ENCODE peak calls at places on chromosome 2, in ten cellular contexts. One of them, this sample, is unnamed.

GRCh38 chr2:64013053-64013452 is 6.2 kb downstream of the VPS54 start:
- DNase-seq in GM23248: no peak
- DNase-seq in A549: no peak
- DNase-seq in H9: no peak
- DNase-seq in hepatocyte: no peak
- DNase-seq in mammary epithelial cell: no peak
- DNase-seq in IMR-90: no peak
- DNase-seq in fibroblast of lung: no peak
- DNase-seq in mesendoderm: no peak
- DNase-seq in K562: no peak
- DNase-seq in this sample: no peak

GRCh38 chr2:138373993-138374408 is 127.6 kb upstream of the SPOPL start:
- DNase-seq in H9: no peak
- DNase-seq in A549: peak
- DNase-seq in K562: peak
- DNase-seq in mesendoderm: peak
- DNase-seq in mammary epithelial cell: peak
- DNase-seq in GM23248: peak
- DNase-seq in fibroblast of lung: peak
- DNase-seq in IMR-90: peak
- DNase-seq in hepatocyte: peak
- DNase-seq in this sample: no peak

GRCh38 chr2:104004818-104005217 is 849.1 kb upstream of the POU3F3 start:
- DNase-seq in hepatocyte: no peak
- DNase-seq in fibroblast of lung: no peak
- DNase-seq in H9: no peak
- DNase-seq in mammary epithelial cell: no peak
- DNase-seq in K562: no peak
- DNase-seq in mesendoderm: no peak
- DNase-seq in A549: no peak
- DNase-seq in IMR-90: no peak
- DNase-seq in GM23248: no peak
- DNase-seq in this sample: no peak

GRCh38 chr2:168254158-168254935 is 7.0 kb upstream of the STK39 start:
- DNase-seq in H9: no peak
- DNase-seq in mesendoderm: peak
- DNase-seq in A549: no peak
- DNase-seq in K562: no peak
- DNase-seq in hepatocyte: no peak
- DNase-seq in GM23248: peak
- DNase-seq in IMR-90: peak
- DNase-seq in mammary epithelial cell: peak
- DNase-seq in fibroblast of lung: peak
- DNase-seq in this sample: no peak

GRCh38 chr2:36352024-36352398 is 3.6 kb upstream of the CRIM1 start:
- DNase-seq in IMR-90: peak
- DNase-seq in K562: peak
- DNase-seq in fibroblast of lung: peak
- DNase-seq in mesendoderm: peak
- DNase-seq in GM23248: peak
- DNase-seq in A549: no peak
- DNase-seq in hepatocyte: peak
- DNase-seq in mammary epithelial cell: no peak
- DNase-seq in H9: peak
- DNase-seq in this sample: no peak

GRCh38 chr2:84807063-84807485 is 73.8 kb downstream of the TRABD2A start:
- DNase-seq in mammary epithelial cell: peak
- DNase-seq in K562: peak
- DNase-seq in H9: no peak
- DNase-seq in IMR-90: peak
- DNase-seq in hepatocyte: peak
- DNase-seq in fibroblast of lung: peak
- DNase-seq in GM23248: peak
- DNase-seq in mesendoderm: no peak
- DNase-seq in A549: peak
- DNase-seq in this sample: no peak

GRCh38 chr2:161570424-161571050 is 53.7 kb upstream of the SLC4A10 start:
- DNase-seq in mammary epithelial cell: no peak
- DNase-seq in GM23248: peak
- DNase-seq in K562: no peak
- DNase-seq in fibroblast of lung: no peak
- DNase-seq in A549: no peak
- DNase-seq in IMR-90: no peak
- DNase-seq in mesendoderm: peak
- DNase-seq in H9: no peak
- DNase-seq in hepatocyte: no peak
- DNase-seq in this sample: no peak

GRCh38 chr2:186542002-186542401 is 47.9 kb upstream of the ITGAV start:
- DNase-seq in hepatocyte: no peak
- DNase-seq in H9: no peak
- DNase-seq in mesendoderm: peak
- DNase-seq in mammary epithelial cell: peak
- DNase-seq in GM23248: no peak
- DNase-seq in A549: no peak
- DNase-seq in K562: no peak
- DNase-seq in fibroblast of lung: no peak
- DNase-seq in IMR-90: no peak
- DNase-seq in this sample: no peak

GRCh38 chr2:25025229-25025742 is 16.6 kb upstream of the EFR3B start:
- DNase-seq in fibroblast of lung: no peak
- DNase-seq in mesendoderm: no peak
- DNase-seq in H9: no peak
- DNase-seq in K562: no peak
- DNase-seq in mammary epithelial cell: no peak
- DNase-seq in GM23248: no peak
- DNase-seq in IMR-90: no peak
- DNase-seq in A549: no peak
- DNase-seq in hepatocyte: no peak
- DNase-seq in this sample: no peak

GRCh38 chr2:227780981-227781630 is 32.5 kb upstream of the CCL20 start:
- DNase-seq in IMR-90: no peak
- DNase-seq in A549: no peak
- DNase-seq in hepatocyte: peak
- DNase-seq in fibroblast of lung: no peak
- DNase-seq in mesendoderm: no peak
- DNase-seq in mammary epithelial cell: no peak
- DNase-seq in GM23248: no peak
- DNase-seq in H9: no peak
- DNase-seq in K562: no peak
- DNase-seq in this sample: no peak

GRCh38 chr2:50401772-50402653 is 629.9 kb downstream of the NRXN1 start:
- DNase-seq in K562: peak
- DNase-seq in mammary epithelial cell: peak
- DNase-seq in GM23248: peak
- DNase-seq in A549: peak
- DNase-seq in mesendoderm: peak
- DNase-seq in fibroblast of lung: peak
- DNase-seq in H9: peak
- DNase-seq in IMR-90: peak
- DNase-seq in hepatocyte: peak
- DNase-seq in this sample: peak

GRCh38 chr2:195535911-195536522 is 121.0 kb upstream of the SLC39A10 start:
- DNase-seq in mammary epithelial cell: no peak
- DNase-seq in K562: peak
- DNase-seq in A549: no peak
- DNase-seq in IMR-90: no peak
- DNase-seq in mesendoderm: no peak
- DNase-seq in fibroblast of lung: no peak
- DNase-seq in GM23248: no peak
- DNase-seq in hepatocyte: no peak
- DNase-seq in H9: no peak
- DNase-seq in this sample: no peak

GRCh38 chr2:5867045-5867444 is 174.9 kb downstream of the SOX11 start:
- DNase-seq in GM23248: no peak
- DNase-seq in IMR-90: no peak
- DNase-seq in K562: no peak
- DNase-seq in mesendoderm: no peak
- DNase-seq in hepatocyte: no peak
- DNase-seq in fibroblast of lung: no peak
- DNase-seq in H9: no peak
- DNase-seq in A549: no peak
- DNase-seq in mammary epithelial cell: no peak
- DNase-seq in this sample: no peak

GRCh38 chr2:69594341-69594740 is 49.2 kb downstream of the AAK1 start:
- DNase-seq in H9: no peak
- DNase-seq in K562: no peak
- DNase-seq in IMR-90: peak
- DNase-seq in mesendoderm: no peak
- DNase-seq in hepatocyte: no peak
- DNase-seq in A549: no peak
- DNase-seq in GM23248: peak
- DNase-seq in fibroblast of lung: peak
- DNase-seq in mammary epithelial cell: peak
- DNase-seq in this sample: no peak

GRCh38 chr2:11160256-11160655 is 5.0 kb downstream of the SLC66A3 start:
- DNase-seq in hepatocyte: no peak
- DNase-seq in mesendoderm: no peak
- DNase-seq in GM23248: no peak
- DNase-seq in IMR-90: no peak
- DNase-seq in mammary epithelial cell: no peak
- DNase-seq in fibroblast of lung: no peak
- DNase-seq in K562: no peak
- DNase-seq in H9: no peak
- DNase-seq in A549: no peak
- DNase-seq in this sample: no peak
- H3K4me2 ChIP-seq in hepatocyte: no peak
- H3K4me2 ChIP-seq in mesendoderm: no peak
- H3K4me2 ChIP-seq in GM23248: no peak
- H3K4me2 ChIP-seq in IMR-90: no peak
- H3K4me2 ChIP-seq in mammary epithelial cell: no peak
- H3K4me2 ChIP-seq in fibroblast of lung: no peak
- H3K4me2 ChIP-seq in K562: no peak
- H3K4me2 ChIP-seq in H9: no peak
- H3K4me2 ChIP-seq in A549: no peak
- H3K4me2 ChIP-seq in this sample: no peak

GRCh38 chr2:207731138-207731537 is 19.7 kb downstream of the CCNYL1 start:
- DNase-seq in mesendoderm: no peak
- DNase-seq in H9: no peak
- DNase-seq in A549: no peak
- DNase-seq in IMR-90: no peak
- DNase-seq in GM23248: no peak
- DNase-seq in mammary epithelial cell: no peak
- DNase-seq in hepatocyte: no peak
- DNase-seq in fibroblast of lung: no peak
- DNase-seq in K562: no peak
- DNase-seq in this sample: no peak
- H3K4me2 ChIP-seq in mesendoderm: no peak
- H3K4me2 ChIP-seq in H9: no peak
- H3K4me2 ChIP-seq in A549: no peak
- H3K4me2 ChIP-seq in IMR-90: no peak
- H3K4me2 ChIP-seq in GM23248: no peak
- H3K4me2 ChIP-seq in mammary epithelial cell: no peak
- H3K4me2 ChIP-seq in hepatocyte: no peak
- H3K4me2 ChIP-seq in fibroblast of lung: no peak
- H3K4me2 ChIP-seq in K562: no peak
- H3K4me2 ChIP-seq in this sample: no peak

GRCh38 chr2:239245107-239245506 is 155.7 kb downstream of the HDAC4 start:
- DNase-seq in mesendoderm: no peak
- DNase-seq in H9: no peak
- DNase-seq in fibroblast of lung: no peak
- DNase-seq in A549: no peak
- DNase-seq in K562: no peak
- DNase-seq in IMR-90: no peak
- DNase-seq in mammary epithelial cell: no peak
- DNase-seq in GM23248: no peak
- DNase-seq in hepatocyte: no peak
- DNase-seq in this sample: no peak
- H3K4me2 ChIP-seq in mesendoderm: no peak
- H3K4me2 ChIP-seq in H9: no peak
- H3K4me2 ChIP-seq in fibroblast of lung: no peak
- H3K4me2 ChIP-seq in A549: no peak
- H3K4me2 ChIP-seq in K562: no peak
- H3K4me2 ChIP-seq in IMR-90: no peak
- H3K4me2 ChIP-seq in mammary epithelial cell: no peak
- H3K4me2 ChIP-seq in GM23248: no peak
- H3K4me2 ChIP-seq in hepatocyte: no peak
- H3K4me2 ChIP-seq in this sample: no peak

GRCh38 chr2:241015439-241015838 is 17.0 kb downstream of the SNED1 start:
- DNase-seq in A549: no peak
- DNase-seq in fibroblast of lung: no peak
- DNase-seq in mammary epithelial cell: no peak
- DNase-seq in H9: no peak
- DNase-seq in IMR-90: no peak
- DNase-seq in K562: no peak
- DNase-seq in GM23248: no peak
- DNase-seq in hepatocyte: no peak
- DNase-seq in mesendoderm: no peak
- DNase-seq in this sample: no peak

GRCh38 chr2:241014764-241015163 is 16.3 kb downstream of the SNED1 start:
- DNase-seq in IMR-90: no peak
- DNase-seq in H9: no peak
- DNase-seq in K562: no peak
- DNase-seq in mesendoderm: no peak
- DNase-seq in GM23248: no peak
- DNase-seq in hepatocyte: no peak
- DNase-seq in A549: no peak
- DNase-seq in mammary epithelial cell: no peak
- DNase-seq in fibroblast of lung: no peak
- DNase-seq in this sample: no peak

GRCh38 chr2:241011296-241011600 is 12.8 kb downstream of the SNED1 start:
- DNase-seq in hepatocyte: peak
- DNase-seq in A549: no peak
- DNase-seq in fibroblast of lung: no peak
- DNase-seq in K562: no peak
- DNase-seq in H9: peak
- DNase-seq in IMR-90: no peak
- DNase-seq in mesendoderm: no peak
- DNase-seq in mammary epithelial cell: no peak
- DNase-seq in GM23248: no peak
- DNase-seq in this sample: no peak

GRCh38 chr2:241011751-241012510 is 13.5 kb downstream of the SNED1 start:
- DNase-seq in mammary epithelial cell: no peak
- DNase-seq in fibroblast of lung: no peak
- DNase-seq in K562: no peak
- DNase-seq in hepatocyte: peak
- DNase-seq in IMR-90: no peak
- DNase-seq in H9: peak
- DNase-seq in mesendoderm: no peak
- DNase-seq in GM23248: no peak
- DNase-seq in A549: no peak
- DNase-seq in this sample: no peak

GRCh38 chr2:241014224-241014623 is 15.8 kb downstream of the SNED1 start:
- DNase-seq in hepatocyte: no peak
- DNase-seq in mammary epithelial cell: no peak
- DNase-seq in GM23248: no peak
- DNase-seq in H9: no peak
- DNase-seq in K562: no peak
- DNase-seq in mesendoderm: no peak
- DNase-seq in fibroblast of lung: no peak
- DNase-seq in A549: no peak
- DNase-seq in IMR-90: no peak
- DNase-seq in this sample: no peak
- H3K4me2 ChIP-seq in hepatocyte: no peak
- H3K4me2 ChIP-seq in mammary epithelial cell: no peak
- H3K4me2 ChIP-seq in GM23248: no peak
- H3K4me2 ChIP-seq in H9: no peak
- H3K4me2 ChIP-seq in K562: no peak
- H3K4me2 ChIP-seq in mesendoderm: no peak
- H3K4me2 ChIP-seq in fibroblast of lung: no peak
- H3K4me2 ChIP-seq in A549: no peak
- H3K4me2 ChIP-seq in IMR-90: no peak
- H3K4me2 ChIP-seq in this sample: no peak

This sample was measured in keratinocyte.